ENCODE peak calls at places on chromosomes 4 and X, in six cellular contexts. One of them, this sample, is unnamed.

GRCh38 chrX:38811515-38812239 is 10.4 kb downstream of the MID1IP1 start:
- DNase-seq in fibroblast of lung: peak
- DNase-seq in activated CD4-positive, CD25-positive, alpha-beta regulatory T cell: no peak
- DNase-seq in AG04450: no peak
- DNase-seq in HS-5: no peak
- DNase-seq in HEK293T: no peak
- DNase-seq in this sample: no peak

GRCh38 chr4:7698586-7698985 is 241.1 kb downstream of the AFAP1 start:
- DNase-seq in fibroblast of lung: peak
- DNase-seq in activated CD4-positive, CD25-positive, alpha-beta regulatory T cell: no peak
- DNase-seq in AG04450: no peak
- DNase-seq in HS-5: no peak
- DNase-seq in HEK293T: no peak
- DNase-seq in this sample: no peak

GRCh38 chr4:136036744-136037143 is 1495.5 kb downstream of the PCDH18 start:
- DNase-seq in fibroblast of lung: peak
- DNase-seq in activated CD4-positive, CD25-positive, alpha-beta regulatory T cell: no peak
- DNase-seq in AG04450: peak
- DNase-seq in HS-5: peak
- DNase-seq in HEK293T: no peak
- DNase-seq in this sample: no peak

GRCh38 chr4:169225058-169225751 is 45.6 kb downstream of the SH3RF1 start:
- DNase-seq in fibroblast of lung: peak
- DNase-seq in activated CD4-positive, CD25-positive, alpha-beta regulatory T cell: no peak
- DNase-seq in AG04450: peak
- DNase-seq in HS-5: peak
- DNase-seq in HEK293T: no peak
- DNase-seq in this sample: no peak

GRCh38 chr4:175536852-175537453 is 275.1 kb downstream of the GPM6A start:
- DNase-seq in fibroblast of lung: peak
- DNase-seq in activated CD4-positive, CD25-positive, alpha-beta regulatory T cell: no peak
- DNase-seq in AG04450: peak
- DNase-seq in HS-5: peak
- DNase-seq in HEK293T: peak
- DNase-seq in this sample: peak

GRCh38 chr4:41072021-41072777 is 142.1 kb downstream of the APBB2 start:
- DNase-seq in fibroblast of lung: no peak
- DNase-seq in activated CD4-positive, CD25-positive, alpha-beta regulatory T cell: no peak
- DNase-seq in AG04450: no peak
- DNase-seq in HS-5: no peak
- DNase-seq in HEK293T: no peak
- DNase-seq in this sample: no peak

GRCh38 chr4:961651-962230 is 11.6 kb downstream of the DGKQ start:
- DNase-seq in fibroblast of lung: no peak
- DNase-seq in activated CD4-positive, CD25-positive, alpha-beta regulatory T cell: no peak
- DNase-seq in AG04450: no peak
- DNase-seq in HS-5: no peak
- DNase-seq in HEK293T: no peak
- DNase-seq in this sample: peak

GRCh38 chrX:2500681-2501151 is at the start of the genes DHRSX and ZBED1:
- DNase-seq in fibroblast of lung: peak
- DNase-seq in activated CD4-positive, CD25-positive, alpha-beta regulatory T cell: no peak
- DNase-seq in AG04450: no peak
- DNase-seq in HS-5: no peak
- DNase-seq in HEK293T: peak
- DNase-seq in this sample: no peak

GRCh38 chr4:163611172-163611571 is 116.7 kb downstream of the TMA16 start:
- DNase-seq in fibroblast of lung: no peak
- DNase-seq in activated CD4-positive, CD25-positive, alpha-beta regulatory T cell: no peak
- DNase-seq in AG04450: no peak
- DNase-seq in HS-5: no peak
- DNase-seq in HEK293T: no peak
- DNase-seq in this sample: no peak

GRCh38 chrX:130028196-130028595 is 45.8 kb downstream of the BCORL1 start:
- DNase-seq in fibroblast of lung: peak
- DNase-seq in activated CD4-positive, CD25-positive, alpha-beta regulatory T cell: peak
- DNase-seq in AG04450: peak
- DNase-seq in HS-5: peak
- DNase-seq in HEK293T: peak
- DNase-seq in this sample: peak

GRCh38 chr4:105797225-105797624 is 88.6 kb downstream of the GSTCD start:
- DNase-seq in fibroblast of lung: no peak
- DNase-seq in activated CD4-positive, CD25-positive, alpha-beta regulatory T cell: no peak
- DNase-seq in AG04450: no peak
- DNase-seq in HS-5: no peak
- DNase-seq in HEK293T: no peak
- DNase-seq in this sample: no peak

GRCh38 chr4:10715696-10716095 is 31.1 kb upstream of the CLNK start:
- DNase-seq in fibroblast of lung: peak
- DNase-seq in activated CD4-positive, CD25-positive, alpha-beta regulatory T cell: no peak
- DNase-seq in AG04450: no peak
- DNase-seq in HS-5: no peak
- DNase-seq in HEK293T: no peak
- DNase-seq in this sample: no peak

GRCh38 chr4:123340381-123340701 is 56.3 kb upstream of the SPRY1 start:
- DNase-seq in fibroblast of lung: peak
- DNase-seq in activated CD4-positive, CD25-positive, alpha-beta regulatory T cell: no peak
- DNase-seq in AG04450: peak
- DNase-seq in HS-5: peak
- DNase-seq in HEK293T: no peak
- DNase-seq in this sample: no peak

GRCh38 chr4:129545599-129546278 is 449.8 kb downstream of the C4orf33 start:
- DNase-seq in fibroblast of lung: peak
- DNase-seq in activated CD4-positive, CD25-positive, alpha-beta regulatory T cell: no peak
- DNase-seq in AG04450: no peak
- DNase-seq in HS-5: no peak
- DNase-seq in HEK293T: no peak
- DNase-seq in this sample: peak

GRCh38 chr4:74838746-74839370 is 44.5 kb upstream of the BTC start:
- DNase-seq in fibroblast of lung: peak
- DNase-seq in activated CD4-positive, CD25-positive, alpha-beta regulatory T cell: no peak
- DNase-seq in AG04450: no peak
- DNase-seq in HS-5: peak
- DNase-seq in HEK293T: no peak
- DNase-seq in this sample: no peak

GRCh38 chrX:95974885-95975284 is 709.8 kb upstream of the DIAPH2 start:
- DNase-seq in fibroblast of lung: no peak
- DNase-seq in activated CD4-positive, CD25-positive, alpha-beta regulatory T cell: no peak
- DNase-seq in AG04450: no peak
- DNase-seq in HS-5: no peak
- DNase-seq in HEK293T: no peak
- DNase-seq in this sample: no peak

GRCh38 chr4:138045036-138045435 is 197.1 kb downstream of the SLC7A11 start:
- DNase-seq in fibroblast of lung: no peak
- DNase-seq in activated CD4-positive, CD25-positive, alpha-beta regulatory T cell: no peak
- DNase-seq in AG04450: no peak
- DNase-seq in HS-5: no peak
- DNase-seq in HEK293T: no peak
- DNase-seq in this sample: no peak

GRCh38 chr4:53587123-53587522 is 4.2 kb downstream of the LNX1 start:
- DNase-seq in fibroblast of lung: no peak
- DNase-seq in activated CD4-positive, CD25-positive, alpha-beta regulatory T cell: no peak
- DNase-seq in AG04450: no peak
- DNase-seq in HS-5: no peak
- DNase-seq in HEK293T: no peak
- DNase-seq in this sample: no peak

GRCh38 chr4:153215976-153216375 is 11.7 kb downstream of the TRIM2 start:
- DNase-seq in fibroblast of lung: no peak
- DNase-seq in activated CD4-positive, CD25-positive, alpha-beta regulatory T cell: no peak
- DNase-seq in AG04450: no peak
- DNase-seq in HS-5: no peak
- DNase-seq in HEK293T: no peak
- DNase-seq in this sample: no peak

GRCh38 chrX:57821703-57822375 is 88.4 kb downstream of the ZXDA start:
- DNase-seq in fibroblast of lung: peak
- DNase-seq in activated CD4-positive, CD25-positive, alpha-beta regulatory T cell: no peak
- DNase-seq in AG04450: peak
- DNase-seq in HS-5: peak
- DNase-seq in HEK293T: peak
- DNase-seq in this sample: peak

GRCh38 chrX:136692271-136692670 is 44.3 kb downstream of the CD40LG start:
- DNase-seq in fibroblast of lung: peak
- DNase-seq in activated CD4-positive, CD25-positive, alpha-beta regulatory T cell: no peak
- DNase-seq in AG04450: no peak
- DNase-seq in HS-5: no peak
- DNase-seq in HEK293T: no peak
- DNase-seq in this sample: no peak

GRCh38 chr4:182265881-182266280 is 22.7 kb downstream of the TENM3 start:
- DNase-seq in fibroblast of lung: no peak
- DNase-seq in activated CD4-positive, CD25-positive, alpha-beta regulatory T cell: no peak
- DNase-seq in AG04450: no peak
- DNase-seq in HS-5: no peak
- DNase-seq in HEK293T: no peak
- DNase-seq in this sample: no peak

GRCh38 chrX:138756234-138756633 is 44.7 kb upstream of the FGF13 start:
- DNase-seq in fibroblast of lung: peak
- DNase-seq in activated CD4-positive, CD25-positive, alpha-beta regulatory T cell: no peak
- DNase-seq in AG04450: no peak
- DNase-seq in HS-5: no peak
- DNase-seq in HEK293T: peak
- DNase-seq in this sample: peak

GRCh38 chr4:41433361-41433760 is 104.6 kb upstream of the LIMCH1 start:
- DNase-seq in fibroblast of lung: no peak
- DNase-seq in activated CD4-positive, CD25-positive, alpha-beta regulatory T cell: no peak
- DNase-seq in AG04450: no peak
- DNase-seq in HS-5: no peak
- DNase-seq in HEK293T: no peak
- DNase-seq in this sample: no peak

GRCh38 chr4:184016742-184017668 is 111.9 kb downstream of the STOX2 start:
- DNase-seq in fibroblast of lung: no peak
- DNase-seq in activated CD4-positive, CD25-positive, alpha-beta regulatory T cell: no peak
- DNase-seq in AG04450: peak
- DNase-seq in HS-5: no peak
- DNase-seq in HEK293T: peak
- DNase-seq in this sample: no peak

GRCh38 chrX:13110427-13111324 is 66.3 kb upstream of the FAM9C start:
- DNase-seq in fibroblast of lung: peak
- DNase-seq in activated CD4-positive, CD25-positive, alpha-beta regulatory T cell: no peak
- DNase-seq in AG04450: no peak
- DNase-seq in HS-5: peak
- DNase-seq in HEK293T: no peak
- DNase-seq in this sample: no peak

GRCh38 chrX:153400146-153401132 is 711 bp downstream of the PNMA6E start:
- DNase-seq in fibroblast of lung: no peak
- DNase-seq in activated CD4-positive, CD25-positive, alpha-beta regulatory T cell: peak
- DNase-seq in AG04450: no peak
- DNase-seq in HS-5: no peak
- DNase-seq in HEK293T: peak
- DNase-seq in this sample: no peak

GRCh38 chr4:140284449-140284848 is 89.0 kb upstream of the SCOC start:
- DNase-seq in fibroblast of lung: no peak
- DNase-seq in activated CD4-positive, CD25-positive, alpha-beta regulatory T cell: no peak
- DNase-seq in AG04450: no peak
- DNase-seq in HS-5: no peak
- DNase-seq in HEK293T: no peak
- DNase-seq in this sample: no peak

GRCh38 chrX:68372665-68373064 is 60.6 kb downstream of the OPHN1 start:
- DNase-seq in fibroblast of lung: no peak
- DNase-seq in activated CD4-positive, CD25-positive, alpha-beta regulatory T cell: no peak
- DNase-seq in AG04450: no peak
- DNase-seq in HS-5: no peak
- DNase-seq in HEK293T: no peak
- DNase-seq in this sample: no peak

GRCh38 chrX:118534716-118535493 is 39.3 kb downstream of the DOCK11 start:
- DNase-seq in fibroblast of lung: peak
- DNase-seq in activated CD4-positive, CD25-positive, alpha-beta regulatory T cell: no peak
- DNase-seq in AG04450: no peak
- DNase-seq in HS-5: no peak
- DNase-seq in HEK293T: peak
- DNase-seq in this sample: no peak

GRCh38 chr4:176289561-176289960 is 20.5 kb upstream of the ASB5 start:
- DNase-seq in fibroblast of lung: no peak
- DNase-seq in activated CD4-positive, CD25-positive, alpha-beta regulatory T cell: no peak
- DNase-seq in AG04450: no peak
- DNase-seq in HS-5: no peak
- DNase-seq in HEK293T: no peak
- DNase-seq in this sample: no peak

GRCh38 chr4:8671712-8672290 is 79.2 kb downstream of the CPZ start:
- DNase-seq in fibroblast of lung: no peak
- DNase-seq in activated CD4-positive, CD25-positive, alpha-beta regulatory T cell: no peak
- DNase-seq in AG04450: no peak
- DNase-seq in HS-5: no peak
- DNase-seq in HEK293T: no peak
- DNase-seq in this sample: no peak

GRCh38 chrX:1480082-1480785 is 27.5 kb upstream of the ASMTL start:
- DNase-seq in fibroblast of lung: no peak
- DNase-seq in activated CD4-positive, CD25-positive, alpha-beta regulatory T cell: no peak
- DNase-seq in AG04450: no peak
- DNase-seq in HS-5: no peak
- DNase-seq in HEK293T: no peak
- DNase-seq in this sample: no peak

GRCh38 chr4:164748375-164748774 is 5.6 kb upstream of the SMIM31 start:
- DNase-seq in fibroblast of lung: peak
- DNase-seq in activated CD4-positive, CD25-positive, alpha-beta regulatory T cell: no peak
- DNase-seq in AG04450: no peak
- DNase-seq in HS-5: peak
- DNase-seq in HEK293T: no peak
- DNase-seq in this sample: no peak

GRCh38 chr4:20181926-20182325 is 69.8 kb upstream of the SLIT2 start:
- DNase-seq in fibroblast of lung: peak
- DNase-seq in activated CD4-positive, CD25-positive, alpha-beta regulatory T cell: no peak
- DNase-seq in AG04450: no peak
- DNase-seq in HS-5: no peak
- DNase-seq in HEK293T: no peak
- DNase-seq in this sample: no peak

GRCh38 chr4:145035494-145036136 is 62.4 kb downstream of the ANAPC10 start:
- DNase-seq in fibroblast of lung: no peak
- DNase-seq in activated CD4-positive, CD25-positive, alpha-beta regulatory T cell: no peak
- DNase-seq in AG04450: no peak
- DNase-seq in HS-5: no peak
- DNase-seq in HEK293T: no peak
- DNase-seq in this sample: no peak

This sample was measured in cerebellar cortex.